ENCODE peak calls at places on chromosomes 5 and 9, in four cellular contexts. M is CD8-positive, alpha-beta memory T cell; Q is stomach; L is breast epithelium. H is an unnamed sample.

GRCh38 chr5:155587458-155587857 is 573.9 kb downstream of the KIF4B start:
- DNase-seq in M (no peak), Q (no peak), L (no peak), H (no peak)

GRCh38 chr9:135307314-135307713 is 172.3 kb upstream of the PPP1R26 start:
- DNase-seq in M (no peak), Q (no peak), L (no peak), H (no peak)

GRCh38 chr9:18980124-18980660 is 52.8 kb downstream of the SAXO1 start:
- DNase-seq in M (no peak), Q (no peak), L (no peak), H (no peak)

GRCh38 chr9:71326360-71326759 is 204.9 kb upstream of the TRPM3 start:
- DNase-seq in M (no peak), Q (no peak), L (no peak), H (no peak)

GRCh38 chr5:133610489-133611356 is 1.6 kb downstream of the FSTL4 start:
- DNase-seq in M (no peak), Q (peak; percentile 76), L (peak; percentile 23), H (peak; percentile 11)

GRCh38 chr5:56561-57290 is 35.2 kb upstream of the PLEKHG4B start:
- DNase-seq in M (no peak), Q (no peak), L (no peak), H (no peak)

GRCh38 chr9:133278161-133279131 is 3.4 kb upstream of the ABO start:
- DNase-seq in M (no peak), Q (peak; percentile 24), L (no peak), H (no peak)

GRCh38 chr5:178327446-178327845 is 94.8 kb upstream of the PHYKPL start:
- DNase-seq in M (no peak), Q (no peak), L (no peak), H (no peak)

GRCh38 chr9:121292051-121292450 is 24.1 kb downstream of the GSN start:
- DNase-seq in M (no peak), Q (no peak), L (no peak), H (no peak)

GRCh38 chr9:121288557-121288873 is 20.6 kb downstream of the GSN start:
- DNase-seq in M (no peak), Q (no peak), L (no peak), H (no peak)

GRCh38 chr9:121288874-121289553 is 21.1 kb downstream of the GSN start:
- DNase-seq in M (no peak), Q (peak; percentile 69), L (peak; percentile 87), H (peak; percentile 53)

GRCh38 chr9:121286973-121287721 is 19.2 kb downstream of the GSN start:
- DNase-seq in M (no peak), Q (peak; percentile 85), L (peak; percentile 91), H (peak; percentile 84)

DNA sequence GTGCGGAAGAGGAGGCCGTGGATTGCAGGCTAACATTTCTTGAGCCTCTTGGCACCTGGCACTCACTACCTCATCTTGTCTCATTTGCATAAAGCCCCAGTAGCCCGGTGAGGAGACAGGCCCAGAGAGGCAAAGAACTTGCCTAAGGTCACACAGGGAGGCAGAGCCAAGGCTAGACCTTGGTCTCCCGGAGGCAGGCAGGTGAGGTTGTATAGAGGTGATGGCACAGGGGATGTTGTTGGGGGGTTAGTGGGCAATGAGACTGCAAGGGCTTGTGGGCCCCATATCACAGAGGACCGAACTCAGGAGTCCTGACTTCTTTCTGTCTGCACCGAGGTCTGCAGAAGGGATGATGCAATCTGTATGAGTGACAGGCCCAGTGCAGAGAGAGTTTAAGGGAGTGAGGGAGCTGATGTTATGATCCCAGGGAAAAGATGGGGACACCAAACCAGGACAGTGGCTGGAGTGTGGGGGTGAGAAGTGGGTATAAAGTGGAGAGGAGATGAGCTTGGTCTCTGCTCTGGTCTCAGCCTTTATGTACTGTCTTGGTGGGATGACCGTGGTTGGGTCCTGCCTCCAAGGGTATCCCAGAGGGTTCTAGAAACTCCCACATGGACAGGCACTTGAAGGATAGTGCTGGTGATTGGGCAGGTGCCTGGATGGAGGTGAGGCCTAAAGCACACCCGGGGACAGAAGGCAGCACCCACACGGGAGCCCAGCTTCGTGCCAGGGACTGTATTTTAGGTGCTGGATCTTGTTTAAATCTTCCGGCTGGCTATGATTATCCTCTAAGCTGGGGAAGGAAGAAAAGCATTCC is 21.8 kb downstream of the GSN start:
- DNase-seq in M (no peak), Q (no peak), L (no peak), H (peak; percentile 15)
- H3K4me3 ChIP-seq in M (no peak overlapping the region), Q (no peak overlapping the region), L (no peak overlapping the region), H (no peak overlapping the region)

DNA sequence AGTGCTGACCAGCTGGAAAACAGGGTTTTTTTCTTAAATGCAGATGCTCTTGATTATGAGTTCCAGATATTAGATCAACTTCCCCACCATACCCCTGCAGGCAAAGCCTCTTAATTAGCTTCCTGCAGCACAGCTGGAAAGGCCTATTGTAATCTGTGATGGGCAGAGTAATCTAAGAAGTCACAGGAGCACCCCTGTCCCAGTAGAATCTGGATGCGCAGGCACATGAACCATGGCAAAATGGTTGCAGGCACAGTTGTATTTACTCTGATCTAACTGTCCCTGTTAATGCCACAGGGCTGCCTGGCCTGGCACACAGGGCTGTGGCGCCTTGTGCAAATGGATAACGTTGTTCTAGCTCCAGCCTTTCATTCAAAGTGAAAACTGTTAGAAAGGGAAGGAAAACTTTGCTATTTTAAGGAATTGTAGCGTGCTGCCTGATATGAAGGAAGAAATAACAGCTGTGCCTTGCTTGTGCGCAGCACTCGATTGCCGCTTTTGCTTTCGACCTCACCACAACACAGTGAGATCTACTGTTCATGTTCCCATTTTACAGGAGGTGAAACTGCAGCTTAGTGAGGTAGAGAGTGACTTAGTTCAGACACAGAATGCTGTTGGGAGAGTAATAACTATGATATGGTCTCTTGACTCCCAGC is 2.3 kb downstream of the TGFBI start:
- DNase-seq in M (no peak), Q (no peak), L (no peak), H (no peak)
- H3K4me3 ChIP-seq in M (no peak overlapping the region), Q (peak overlapping the region; percentile 67), L (peak overlapping the region; percentile 57), H (peak overlapping the region; percentile 65)

GRCh38 chr5:124905756-124906155 is 159.3 kb upstream of the ZNF608 start:
- DNase-seq in M (no peak), Q (no peak), L (no peak), H (no peak)

GRCh38 chr5:124906339-124907097 is 160.1 kb upstream of the ZNF608 start:
- DNase-seq in M (no peak), Q (peak; percentile 62), L (peak; percentile 81), H (peak; percentile 37)

GRCh38 chr5:124901081-124901480 is 154.6 kb upstream of the ZNF608 start:
- DNase-seq in M (no peak), Q (no peak), L (no peak), H (no peak)

GRCh38 chr5:124905256-124905655 is 158.8 kb upstream of the ZNF608 start:
- DNase-seq in M (no peak), Q (no peak), L (no peak), H (no peak)

DNA sequence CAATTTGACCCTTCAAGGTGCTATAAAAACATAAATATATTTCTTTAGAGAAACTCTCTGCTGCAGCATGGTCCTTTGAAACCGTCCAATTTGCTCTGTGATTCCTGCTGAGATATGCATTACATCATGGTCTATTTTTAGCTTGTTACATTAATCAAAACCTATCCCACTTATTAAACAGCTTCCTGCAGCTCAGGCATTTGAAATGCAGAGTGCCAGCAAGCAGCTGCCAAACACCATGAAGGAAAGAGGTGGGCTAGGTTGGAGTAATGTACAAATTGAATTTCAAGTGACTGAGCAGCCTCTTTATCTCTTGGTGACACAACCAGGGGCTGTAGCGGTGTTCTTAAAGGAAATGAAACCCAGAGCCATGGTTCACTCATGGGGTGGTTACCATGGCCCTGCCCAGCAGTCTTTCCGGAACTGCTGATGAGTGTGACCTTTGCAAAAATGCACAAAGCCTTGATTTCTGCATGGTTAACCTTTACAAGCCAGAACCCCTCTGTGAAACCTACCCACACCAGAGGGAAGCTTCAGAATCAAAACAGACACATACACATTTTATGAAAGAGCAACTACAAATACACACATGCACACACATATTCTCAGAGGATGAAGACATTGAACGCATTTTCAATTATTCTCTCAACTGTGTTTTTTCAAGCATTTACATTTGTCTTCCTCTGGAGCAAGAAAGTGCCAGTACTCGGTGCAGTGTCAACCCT is 155.8 kb upstream of the ZNF608 start:
- DNase-seq in M (no peak), Q (no peak), L (no peak), H (no peak)
- H3K4me3 ChIP-seq in M (no peak overlapping the region), Q (no peak overlapping the region), L (no peak overlapping the region), H (no peak overlapping the region)

GRCh38 chr5:96771395-96771794 is 36.4 kb downstream of the ERAP1 start:
- DNase-seq in M (no peak), Q (no peak), L (no peak), H (no peak)
- H3K4me3 ChIP-seq in M (no peak overlapping the region), Q (no peak overlapping the region), L (no peak overlapping the region), H (no peak overlapping the region)

DNA sequence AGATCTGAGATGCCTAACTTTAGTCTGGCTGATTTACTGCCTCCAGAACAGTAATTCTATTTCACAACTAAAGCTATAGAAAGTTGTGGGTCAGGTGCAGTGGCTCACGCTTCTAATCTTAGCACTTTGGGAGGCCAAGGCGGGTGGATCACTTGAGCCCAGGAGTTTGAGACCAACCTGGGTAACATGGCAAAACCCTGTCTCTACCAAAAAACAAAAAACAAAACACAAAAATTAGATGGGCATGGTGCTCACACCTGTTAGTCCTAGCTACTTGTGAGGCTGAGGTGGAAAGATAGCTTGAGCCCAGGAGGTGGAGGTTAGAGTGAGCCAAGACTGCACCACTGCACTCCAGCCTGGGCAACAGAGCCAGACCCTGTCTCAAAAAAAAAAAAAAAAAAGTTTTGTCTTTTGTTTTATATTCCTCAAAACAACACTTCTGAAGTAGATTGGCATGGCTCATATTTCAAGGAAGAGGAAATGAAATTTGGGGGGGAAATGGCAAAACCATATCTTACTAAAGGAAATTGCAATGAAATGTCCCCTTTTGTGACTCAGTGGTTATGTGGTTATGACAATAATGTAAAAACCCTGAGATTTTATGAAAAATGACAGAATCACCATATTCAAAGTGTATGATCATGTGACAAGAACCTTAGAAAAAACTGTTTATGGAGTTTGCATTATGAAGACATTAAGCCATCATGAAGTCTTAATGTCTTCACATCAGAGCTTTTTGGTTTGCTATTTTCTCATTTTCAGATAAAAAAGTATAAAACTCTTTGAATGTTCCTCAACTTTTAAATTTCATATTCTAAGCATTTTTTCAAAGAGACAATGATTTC is 16.2 kb downstream of the FNBP1 start:
- DNase-seq in M (no peak), Q (no peak), L (no peak), H (no peak)
- H3K4me3 ChIP-seq in M (no peak overlapping the region), Q (no peak overlapping the region), L (no peak overlapping the region), H (no peak overlapping the region)

GRCh38 chr9:131739988-131740648 is at the start of gene RAPGEF1:
- DNase-seq in M (peak; percentile 75), Q (peak; percentile 78), L (peak; percentile 34), H (no peak)
- H3K4me3 ChIP-seq in M (peak within 1 kb of the TSS; percentile 51), Q (peak within 1 kb of the TSS; percentile 59), L (peak within 1 kb of the TSS; percentile 52), H (peak within 1 kb of the TSS; percentile 46)

H was measured in tibial nerve.